ENCODE peak calls at places on chromosomes 1 and 21, in seven cellular contexts. A is endothelial cell of umbilical vein, V is NB4, L is HCT116, K is HepG2, T is A549, R is WTC11. U is an unnamed sample.
A peak's percentile ranks its signal among the peaks of the same experiment; 100 is the strongest.

GRCh38 chr1:109207472-109208103 is 6.1 kb upstream of the SARS1 start:
- DNase-seq in A (no peak), V (no peak), L (no peak), K (no peak), T (no peak), R (no peak), U (no peak)

GRCh38 chr1:21216835-21217811 is 40.4 kb upstream of the EIF4G3 start:
- DNase-seq in A (peak; percentile 50), V (peak; percentile 64), L (peak; percentile 38), K (peak; percentile 45), T (peak; percentile 60), R (peak; percentile 81), U (peak; percentile 67)

GRCh38 chr1:157429841-157430240 is 122.5 kb downstream of the FCRL5 start:
- DNase-seq in A (no peak), V (no peak), L (no peak), K (no peak), T (no peak), R (no peak), U (no peak)

GRCh38 chr1:119713039-119713537 is 1.4 kb downstream of the PHGDH start:
- DNase-seq in A (no peak), V (peak; percentile 55), L (no peak), K (no peak), T (no peak), R (no peak), U (peak; percentile 38)

GRCh38 chr1:231557411-231557810 is 28.9 kb downstream of the TSNAX start:
- DNase-seq in A (no peak), V (peak; percentile 6), L (no peak), K (no peak), T (no peak), R (no peak), U (no peak)

GRCh38 chr21:37220981-37221664 is 46.0 kb downstream of the VPS26C start:
- DNase-seq in A (peak; percentile 93), V (peak; percentile 95), L (peak; percentile 42), K (peak; percentile 93), T (peak; percentile 94), R (peak; percentile 88), U (peak; percentile 94)

GRCh38 chr1:6703016-6703415 is 1.4 kb upstream of the DNAJC11 start:
- DNase-seq in A (no peak), V (no peak), L (no peak), K (no peak), T (no peak), R (no peak), U (no peak)

GRCh38 chr1:65921461-65921860 is 128.8 kb downstream of the PDE4B start:
- DNase-seq in A (no peak), V (no peak), L (no peak), K (no peak), T (no peak), R (no peak), U (no peak)

GRCh38 chr1:20087668-20088067 is 17.7 kb downstream of the PLA2G5 start:
- DNase-seq in A (no peak), V (no peak), L (no peak), K (no peak), T (no peak), R (peak; percentile 15), U (no peak)

GRCh38 chr1:214615871-214616270 is 12.9 kb downstream of the CENPF start:
- DNase-seq in A (peak; percentile 20), V (no peak), L (no peak), K (no peak), T (no peak), R (no peak), U (no peak)

GRCh38 chr1:113519561-113519960 is 129.2 kb downstream of the MAGI3 start:
- DNase-seq in A (no peak), V (no peak), L (no peak), K (peak; percentile 30), T (no peak), R (no peak), U (no peak)

GRCh38 chr1:155016231-155016831 is 13.7 kb downstream of the ZBTB7B start:
- DNase-seq in A (no peak), V (peak; percentile 25), L (no peak), K (no peak), T (no peak), R (no peak), U (no peak)

GRCh38 chr21:45393833-45394638 is 10.9 kb upstream of the COL18A1 start:
- DNase-seq in A (no peak), V (no peak), L (no peak), K (no peak), T (no peak), R (peak; percentile 6), U (no peak)

GRCh38 chr1:101245575-101245927 is 8.7 kb downstream of the S1PR1 start:
- DNase-seq in A (no peak), V (no peak), L (no peak), K (no peak), T (no peak), R (no peak), U (no peak)

GRCh38 chr1:15336866-15337265 is 72.8 kb upstream of the EFHD2 start:
- DNase-seq in A (no peak), V (no peak), L (no peak), K (no peak), T (no peak), R (no peak), U (no peak)

GRCh38 chr1:147539122-147539575 is 2.2 kb upstream of the BCL9 start:
- DNase-seq in A (peak; percentile 79), V (peak; percentile 48), L (peak; percentile 85), K (peak; percentile 77), T (peak; percentile 85), R (no peak), U (no peak)

GRCh38 chr1:65221638-65222421 is 73.8 kb downstream of the AK4 start:
- DNase-seq in A (no peak), V (no peak), L (no peak), K (no peak), T (no peak), R (no peak), U (no peak)

GRCh38 chr1:168468822-168469221 is 75.0 kb downstream of the XCL2 start:
- DNase-seq in A (no peak), V (no peak), L (no peak), K (no peak), T (no peak), R (no peak), U (no peak)

GRCh38 chr1:168466703-168467081 is 77.1 kb downstream of the XCL2 start:
- DNase-seq in A (no peak), V (peak; percentile 18), L (no peak), K (no peak), T (no peak), R (no peak), U (no peak)

GRCh38 chr1:168467452-168467851 is 76.3 kb downstream of the XCL2 start:
- DNase-seq in A (no peak), V (no peak), L (no peak), K (no peak), T (no peak), R (no peak), U (no peak)

GRCh38 chr1:168468042-168468809 is 75.6 kb downstream of the XCL2 start:
- DNase-seq in A (no peak), V (no peak), L (no peak), K (no peak), T (no peak), R (no peak), U (no peak)

GRCh38 chr1:168465942-168466702 is 77.7 kb downstream of the XCL2 start:
- DNase-seq in A (no peak), V (peak; percentile 23), L (no peak), K (peak; percentile 36), T (no peak), R (no peak), U (peak; percentile 25)
- TF ChIP-seq MAX in A (no peak), V (no peak), L (no peak), K (no peak), T (no peak), R (no peak), U (peak; percentile 61)

GRCh38 chr21:44331650-44332306 is 7.4 kb downstream of the CFAP410 start:
- DNase-seq in A (no peak), V (peak; percentile 36), L (no peak), K (no peak), T (no peak), R (no peak), U (no peak)
- TF ChIP-seq MAX in A (no peak), V (peak; percentile 69), L (no peak), K (no peak), T (no peak), R (no peak), U (no peak)

GRCh38 chr1:40974945-40975344 is 4.6 kb upstream of the CTPS1 start:
- DNase-seq in A (no peak), V (no peak), L (no peak), K (no peak), T (no peak), R (no peak), U (no peak)

GRCh38 chr1:40979241-40980067 is at the start of gene CTPS1:
- DNase-seq in A (peak; percentile 92), V (peak; percentile 94), L (peak; percentile 82), K (peak; percentile 84), T (peak; percentile 96), R (peak; percentile 94), U (peak; percentile 99)

GRCh38 chr1:40977721-40978120 is 1.8 kb upstream of the CTPS1 start:
- DNase-seq in A (no peak), V (no peak), L (no peak), K (no peak), T (peak; percentile 47), R (no peak), U (no peak)

GRCh38 chr1:40978886-40979240 is 633 bp upstream of the CTPS1 start:
- DNase-seq in A (no peak), V (no peak), L (no peak), K (no peak), T (no peak), R (no peak), U (no peak)

GRCh38 chr1:40976952-40977690 is 2.4 kb upstream of the CTPS1 start:
- DNase-seq in A (no peak), V (no peak), L (no peak), K (no peak), T (peak; percentile 95), R (no peak), U (no peak)
- TF ChIP-seq MAX in A (no peak), V (no peak), L (no peak), K (no peak), T (peak; percentile 83), R (no peak), U (no peak)

DNA sequence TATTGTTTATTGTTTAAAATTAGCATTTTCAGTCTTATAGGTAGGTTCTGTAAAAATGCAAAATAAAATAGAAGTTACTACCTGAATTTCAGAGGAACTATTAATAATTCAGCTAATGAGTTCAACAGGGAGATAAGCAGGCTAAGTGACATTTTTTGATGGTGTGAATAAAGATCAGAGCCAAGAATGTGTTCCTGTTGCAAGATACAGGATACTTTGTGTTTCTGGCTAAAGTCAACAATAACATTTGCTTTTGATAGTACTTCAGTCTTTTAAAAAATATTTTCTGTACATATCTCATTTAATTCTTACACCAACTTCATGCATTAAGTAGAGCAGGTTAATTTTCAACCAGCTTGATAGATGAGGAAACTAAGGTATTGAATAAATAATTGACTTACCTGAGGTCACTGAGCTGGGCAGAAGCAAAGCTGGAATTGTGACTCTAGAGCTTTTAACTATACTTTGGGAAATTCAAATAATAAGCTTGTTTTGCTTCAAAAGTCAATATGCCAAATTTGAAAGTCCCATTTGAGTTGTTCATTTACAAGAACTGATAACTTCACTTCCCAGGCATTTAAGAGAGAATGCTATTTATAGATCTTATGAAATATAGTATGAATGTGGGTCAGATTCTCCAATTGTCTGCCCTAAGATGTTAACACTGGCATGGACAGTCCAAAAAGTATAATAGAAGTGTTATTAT is 6.0 kb downstream of the GORAB start:
- DNase-seq in A (peak; percentile 21), V (no peak), L (no peak), K (peak; percentile 30), T (peak; percentile 2), R (no peak), U (no peak)
- TF ChIP-seq MAX in A (no peak), V (no peak), L (no peak), K (no peak), T (no peak), R (no peak), U (no peak)

GRCh38 chr1:171788696-171789095 is 7.2 kb downstream of the METTL13 start:
- DNase-seq in A (no peak), V (no peak), L (no peak), K (no peak), T (no peak), R (no peak), U (no peak)
- TF ChIP-seq MAX in A (no peak), V (no peak), L (no peak), K (no peak), T (no peak), R (no peak), U (no peak)

U was measured in SK-N-SH.